ENCODE peak calls at places on chromosomes 6 and 20, in six cellular contexts. S is right lobe of liver, N is neural progenitor cell, W is small intestine, T is left ventricle myocardium inferior, A is psoas muscle. M is an unnamed sample. For H3K4me1, the result is how much of the 10 kb centered on the place peaks cover.

GRCh38 chr6:11702039-11702795 is 76.4 kb downstream of the ADTRP start:
- DNase-seq in W (no peak), T (no peak), N (no peak), S (no peak), A (no peak), M (no peak)

GRCh38 chr6:169344651-169345050 is 91.0 kb upstream of the THBS2 start:
- DNase-seq in S (no peak), T (no peak), A (no peak), W (peak), N (no peak), M (peak)

GRCh38 chr6:170290306-170291128 is at the start of gene DLL1:
- DNase-seq in S (peak), N (peak), T (peak), A (peak), W (no peak), M (peak)

GRCh38 chr6:149223934-149224333 is 93.6 kb upstream of the TAB2 start:
- DNase-seq in A (no peak), S (no peak), W (peak), T (no peak), N (no peak), M (no peak)

GRCh38 chr6:105432797-105433196 is 29.9 kb upstream of the PREP start:
- DNase-seq in W (no peak), A (no peak), N (no peak), S (no peak), T (no peak), M (no peak)

GRCh38 chr6:4916954-4917561 is 86.8 kb downstream of the RPP40 start:
- DNase-seq in W (no peak), A (no peak), T (no peak), S (no peak), N (no peak), M (no peak)

GRCh38 chr20:41436679-41437078 is 70.1 kb upstream of the EMILIN3 start:
- DNase-seq in W (no peak), T (no peak), N (no peak), A (no peak), S (no peak), M (no peak)

GRCh38 chr6:82113231-82113630 is 134.3 kb downstream of the IBTK start:
- DNase-seq in T (no peak), N (no peak), W (no peak), S (no peak), A (no peak), M (no peak)

GRCh38 chr20:61121661-61122060 is 130.4 kb upstream of the CDH4 start:
- DNase-seq in A (no peak), N (no peak), T (no peak), S (no peak), W (no peak), M (no peak)

GRCh38 chr20:31713312-31714049 is 9.2 kb downstream of the BCL2L1 start:
- DNase-seq in A (peak), W (no peak), T (peak), N (no peak), S (no peak), M (peak)

GRCh38 chr20:32637311-32637710 is 36.4 kb downstream of the C20orf203 start:
- DNase-seq in A (no peak), W (no peak), N (no peak), S (no peak), T (no peak), M (no peak)

GRCh38 chr6:118876201-118876600 is 17.8 kb upstream of the ASF1A start:
- DNase-seq in S (no peak), T (no peak), N (no peak), W (no peak), A (no peak), M (no peak)

GRCh38 chr6:137217801-137218472 is 1.2 kb downstream of the IFNGR1 start:
- DNase-seq in S (no peak), A (peak), N (no peak), W (peak), T (no peak), M (peak)

GRCh38 chr20:6169251-6169650 is 46.4 kb upstream of the FERMT1 start:
- DNase-seq in S (no peak), N (no peak), T (no peak), A (no peak), W (no peak), M (no peak)

GRCh38 chr6:160733045-160733646 is 31.1 kb downstream of the PLG start:
- DNase-seq in A (no peak), S (no peak), W (peak), N (peak), T (no peak), M (no peak)

GRCh38 chr6:2914318-2914660 is 11.2 kb upstream of the SERPINB9 start:
- DNase-seq in N (no peak), T (no peak), A (no peak), W (peak), S (no peak), M (no peak)

GRCh38 chr6:37303891-37304503 is 46.1 kb upstream of the TMEM217 start:
- DNase-seq in N (peak), W (peak), S (no peak), T (no peak), A (no peak), M (no peak)

GRCh38 chr6:140590641-140591040 is 1216.2 kb upstream of the CITED2 start:
- DNase-seq in S (no peak), A (no peak), T (no peak), W (no peak), N (no peak), M (no peak)

GRCh38 chr6:141370438-141370837 is 762.3 kb upstream of the GJE1 start:
- DNase-seq in S (no peak), T (no peak), N (no peak), W (no peak), A (no peak), M (no peak)

GRCh38 chr6:136873733-136874132 is 48.4 kb upstream of the SLC35D3 start:
- DNase-seq in A (no peak), W (no peak), T (no peak), N (no peak), S (no peak), M (no peak)

GRCh38 chr6:112049051-112049799 is 4.7 kb upstream of the CCN6 start:
- DNase-seq in N (no peak), T (no peak), S (no peak), A (no peak), W (no peak), M (no peak)

GRCh38 chr6:22064558-22064957 is 232.3 kb downstream of the PRL start:
- DNase-seq in W (no peak), A (no peak), N (no peak), S (no peak), T (no peak), M (no peak)
- H3K4me3 ChIP-seq in W (no peak), A (no peak), N (no peak), S (no peak), T (no peak), M (no peak)

DNA sequence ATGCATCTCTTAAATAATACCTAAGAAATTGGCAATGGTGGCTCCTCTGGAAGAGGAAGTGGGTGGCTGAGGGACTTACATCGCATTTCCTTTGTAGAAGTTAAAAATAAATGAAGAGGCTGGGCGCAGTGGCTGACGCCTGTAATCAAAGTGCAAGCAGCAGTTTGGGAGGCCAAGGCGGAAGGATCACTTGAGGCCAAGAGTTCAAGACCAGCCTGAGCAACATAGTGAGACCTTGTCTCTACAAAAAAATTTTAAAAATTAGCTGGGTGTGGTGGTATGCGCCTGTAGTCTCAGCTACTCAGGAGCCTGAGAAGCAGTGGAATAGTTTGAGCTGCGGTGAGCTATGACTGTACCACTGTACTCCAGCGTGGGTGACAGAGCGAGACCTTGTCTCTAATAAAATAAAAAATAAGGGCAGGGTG is 12.2 kb upstream of the NCOA3 start:
- DNase-seq in N (no peak), T (no peak), S (no peak), A (peak), W (peak), M (no peak)
- H3K4me1 ChIP-seq in N (under half), T (under half), S (under half), A (under half), W (under half), M (under half)

GRCh38 chr6:42929088-42929927 is at the start of gene CNPY3:
- DNase-seq in S (peak), N (peak), W (peak), A (peak), T (peak), M (peak)

GRCh38 chr6:42933195-42933594 is 3.9 kb downstream of the CNPY3 start:
- DNase-seq in S (no peak), A (no peak), T (no peak), N (no peak), W (no peak), M (no peak)

GRCh38 chr6:42929928-42930360 is 664 bp downstream of the CNPY3 start:
- DNase-seq in W (peak), A (no peak), T (no peak), N (no peak), S (no peak), M (peak)

GRCh38 chr6:42935322-42935721 is 6.0 kb downstream of the CNPY3 start:
- DNase-seq in W (no peak), N (no peak), A (no peak), S (no peak), T (no peak), M (no peak)

GRCh38 chr6:42932412-42932811 is 3.1 kb downstream of the CNPY3 start:
- DNase-seq in T (no peak), W (no peak), S (no peak), N (no peak), A (no peak), M (no peak)
- H3K4me3 ChIP-seq in T (no peak), W (no peak), S (no peak), N (no peak), A (no peak), M (no peak)

GRCh38 chr20:17479041-17479657 is 52.0 kb downstream of the BFSP1 start:
- DNase-seq in A (no peak), T (no peak), W (no peak), S (no peak), N (no peak), M (no peak)
- H3K4me1 ChIP-seq in A (under half), T (under half), W (under half), S (under half), N (under half), M (under half)

GRCh38 chr20:17643531-17644188 is 38.4 kb downstream of the RRBP1 start:
- DNase-seq in S (peak), A (no peak), T (no peak), W (no peak), N (no peak), M (peak)
- H3K4me3 ChIP-seq in S (no peak), A (no peak), T (no peak), W (no peak), N (no peak), M (no peak)